ENCODE peak calls at places on chromosomes 3 and 15, in six cellular contexts. M, I, K, E, Q and U are unnamed samples.

GRCh38 chr15:57281357-57281756 is 94.9 kb upstream of the CGNL1 start:
- DNase-seq in M (no peak), I (no peak), K (no peak), E (no peak), Q (no peak), U (no peak)

GRCh38 chr3:142663865-142664264 is 60.0 kb upstream of the TRPC1 start:
- DNase-seq in M (no peak), I (no peak), K (no peak), E (no peak), Q (no peak), U (no peak)

GRCh38 chr3:112121577-112122547 is 11.2 kb downstream of the GCSAM start:
- DNase-seq in M (no peak), I (no peak), K (no peak), E (no peak), Q (no peak), U (no peak)

GRCh38 chr15:92930061-92930460 is 29.9 kb downstream of the CHD2 start:
- DNase-seq in M (no peak), I (no peak), K (no peak), E (no peak), Q (no peak), U (no peak)

GRCh38 chr3:1726741-1727140 is 371.9 kb upstream of the CNTN4 start:
- DNase-seq in M (no peak), I (no peak), K (no peak), E (no peak), Q (no peak), U (no peak)

GRCh38 chr3:143825513-143825912 is 22.8 kb downstream of the SLC9A9 start:
- DNase-seq in M (no peak), I (no peak), K (no peak), E (no peak), Q (no peak), U (no peak)

GRCh38 chr15:31024330-31024729 is 32.9 kb upstream of the MTMR10 start:
- DNase-seq in M (peak), I (no peak), K (no peak), E (no peak), Q (peak), U (no peak)

GRCh38 chr3:133937061-133937686 is 41.5 kb upstream of the RAB6B start:
- DNase-seq in M (no peak), I (no peak), K (no peak), E (no peak), Q (no peak), U (no peak)

GRCh38 chr15:72117448-72117697 is 577 bp downstream of the MYO9A start:
- DNase-seq in M (peak), I (peak), K (peak), E (peak), Q (peak), U (no peak)

GRCh38 chr3:46065294-46065705 is 38.0 kb upstream of the XCR1 start:
- DNase-seq in M (peak), I (peak), K (peak), E (no peak), Q (no peak), U (no peak)

GRCh38 chr3:17865626-17866025 is 123.2 kb upstream of the TBC1D5 start:
- DNase-seq in M (no peak), I (no peak), K (no peak), E (no peak), Q (no peak), U (no peak)

GRCh38 chr15:81410318-81410753 is 36.3 kb upstream of the TMC3 start:
- DNase-seq in M (peak), I (no peak), K (no peak), E (peak), Q (peak), U (no peak)

GRCh38 chr3:98994128-98994762 is 92.8 kb upstream of the DCBLD2 start:
- DNase-seq in M (peak), I (no peak), K (no peak), E (peak), Q (peak), U (no peak)

GRCh38 chr15:57500979-57501576 is 90.6 kb upstream of the MYZAP start:
- DNase-seq in M (peak), I (no peak), K (no peak), E (no peak), Q (peak), U (no peak)

GRCh38 chr3:73502609-73503560 is 121.9 kb downstream of the PDZRN3 start:
- DNase-seq in M (peak), I (peak), K (peak), E (peak), Q (peak), U (peak)

GRCh38 chr15:31279221-31280036 is 47.2 kb upstream of the KLF13 start:
- DNase-seq in M (no peak), I (no peak), K (no peak), E (no peak), Q (no peak), U (no peak)

GRCh38 chr3:13420817-13421755 is 964 bp upstream of the NUP210 start:
- DNase-seq in M (no peak), I (peak), K (peak), E (peak), Q (no peak), U (no peak)

GRCh38 chr15:68982976-68983550 is 31.4 kb upstream of the NOX5 start:
- DNase-seq in M (no peak), I (no peak), K (no peak), E (peak), Q (no peak), U (no peak)

GRCh38 chr15:27250223-27250622 is 279.2 kb downstream of the GABRG3 start:
- DNase-seq in M (peak), I (no peak), K (no peak), E (no peak), Q (no peak), U (no peak)

GRCh38 chr3:168024537-168024941 is 71.2 kb downstream of the GOLIM4 start:
- DNase-seq in M (peak), I (peak), K (no peak), E (no peak), Q (peak), U (peak)

GRCh38 chr15:25850154-25851111 is 12.7 kb downstream of the ATP10A start:
- DNase-seq in M (peak), I (peak), K (peak), E (peak), Q (peak), U (no peak)

GRCh38 chr15:47812436-47813109 is 95.3 kb downstream of the SEMA6D start:
- DNase-seq in M (peak), I (no peak), K (no peak), E (no peak), Q (no peak), U (no peak)

GRCh38 chr3:188323067-188323842 is 169.3 kb downstream of the LPP start:
- DNase-seq in M (no peak), I (peak), K (peak), E (no peak), Q (no peak), U (no peak)

GRCh38 chr15:43968551-43968950 is 141.7 kb downstream of the WDR76 start:
- DNase-seq in M (no peak), I (no peak), K (no peak), E (no peak), Q (no peak), U (no peak)